ENCODE peak calls at places on chromosomes 1 and 21, in four cellular contexts. J is DND-41, E is astrocyte of the cerebellum, C is foreskin fibroblast. T is an unnamed sample.

GRCh38 chr1:11802616-11802972 is 3.2 kb downstream of the MTHFR start:
- DNase-seq in J (no peak), E (no peak), C (peak), T (peak)

GRCh38 chr1:67544921-67545320 is 114.7 kb upstream of the SERBP1 start:
- DNase-seq in J (no peak), E (no peak), C (peak), T (no peak)

GRCh38 chr1:4729108-4729506 is 74.7 kb downstream of the AJAP1 start:
- DNase-seq in J (no peak), E (no peak), C (no peak), T (no peak)

GRCh38 chr1:41662061-41662655 is 177.7 kb upstream of the EDN2 start:
- DNase-seq in J (peak), E (no peak), C (peak), T (peak)

GRCh38 chr1:54114001-54114400 is 38.8 kb downstream of the CDCP2 start:
- DNase-seq in J (no peak), E (no peak), C (no peak), T (no peak)

GRCh38 chr1:151286619-151287340 is 4.7 kb downstream of the ZNF687 start:
- DNase-seq in J (no peak), E (no peak), C (no peak), T (no peak)

GRCh38 chr1:92301021-92301420 is 2.2 kb downstream of the RPAP2 start:
- DNase-seq in J (no peak), E (no peak), C (no peak), T (no peak)

GRCh38 chr1:89881415-89882058 is 60.7 kb downstream of the LRRC8D start:
- DNase-seq in J (no peak), E (no peak), C (no peak), T (no peak)

GRCh38 chr1:41754540-41754939 is 164.2 kb downstream of the HIVEP3 start:
- DNase-seq in J (peak), E (no peak), C (no peak), T (no peak)

GRCh38 chr1:211259596-211260126 is 495 bp downstream of the RCOR3 start:
- DNase-seq in J (peak), E (peak), C (peak), T (peak)

GRCh38 chr1:22141493-22141892 is 1.4 kb downstream of the WNT4 start:
- DNase-seq in J (no peak), E (no peak), C (peak), T (peak)

GRCh38 chr21:44443891-44444285 is 11.4 kb upstream of the LRRC3 start:
- DNase-seq in J (no peak), E (no peak), C (no peak), T (no peak)

GRCh38 chr1:41582004-41582325 is 97.5 kb upstream of the EDN2 start:
- DNase-seq in J (no peak), E (no peak), C (no peak), T (no peak)

GRCh38 chr1:109259674-109260557 is 10.6 kb downstream of the CELSR2 start:
- DNase-seq in J (no peak), E (no peak), C (no peak), T (no peak)

GRCh38 chr21:28601708-28602107 is 391.0 kb downstream of the LTN1 start:
- DNase-seq in J (no peak), E (no peak), C (peak), T (no peak)

GRCh38 chr1:217363319-217363718 is 267.6 kb downstream of the GPATCH2 start:
- DNase-seq in J (no peak), E (no peak), C (peak), T (no peak)

GRCh38 chr1:1170215-1170890 is 3.3 kb upstream of the TTLL10 start:
- DNase-seq in J (peak), E (no peak), C (no peak), T (peak)

GRCh38 chr1:32394890-32395415 is 712 bp upstream of the BSDC1 start:
- DNase-seq in J (no peak), E (no peak), C (no peak), T (peak)

GRCh38 chr1:32394141-32394889 is at the start of gene BSDC1:
- DNase-seq in J (peak), E (peak), C (peak), T (peak)

GRCh38 chr1:32393832-32394140 is 455 bp downstream of the BSDC1 start:
- DNase-seq in J (no peak), E (no peak), C (no peak), T (peak)

GRCh38 chr1:32392358-32392757 is 1.9 kb downstream of the BSDC1 start:
- DNase-seq in J (no peak), E (no peak), C (no peak), T (peak)

DNA sequence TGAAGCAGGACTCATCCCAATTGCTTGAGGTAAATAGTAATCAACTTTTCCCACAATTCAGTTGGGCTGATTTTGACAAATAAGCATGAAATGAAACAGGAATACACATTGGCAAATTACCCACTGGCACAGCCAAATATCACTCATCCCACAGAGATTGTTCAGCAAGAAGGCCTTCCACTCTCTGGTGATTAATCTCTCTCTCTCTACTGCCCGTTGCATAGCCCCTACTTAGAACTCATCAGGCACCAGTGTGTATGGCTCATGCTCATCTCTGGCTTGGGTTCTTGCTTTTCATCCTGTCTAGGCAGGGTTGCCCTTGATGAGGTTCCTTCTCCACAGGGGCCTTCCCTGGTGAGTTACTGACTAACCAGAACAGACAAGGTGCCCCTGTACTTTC is 1.1 kb downstream of the BSDC1 start:
- DNase-seq in J (no peak), E (no peak), C (peak), T (no peak)
- H3K4me3 ChIP-seq in J (peak), E (peak), C (peak), T (peak)

DNA sequence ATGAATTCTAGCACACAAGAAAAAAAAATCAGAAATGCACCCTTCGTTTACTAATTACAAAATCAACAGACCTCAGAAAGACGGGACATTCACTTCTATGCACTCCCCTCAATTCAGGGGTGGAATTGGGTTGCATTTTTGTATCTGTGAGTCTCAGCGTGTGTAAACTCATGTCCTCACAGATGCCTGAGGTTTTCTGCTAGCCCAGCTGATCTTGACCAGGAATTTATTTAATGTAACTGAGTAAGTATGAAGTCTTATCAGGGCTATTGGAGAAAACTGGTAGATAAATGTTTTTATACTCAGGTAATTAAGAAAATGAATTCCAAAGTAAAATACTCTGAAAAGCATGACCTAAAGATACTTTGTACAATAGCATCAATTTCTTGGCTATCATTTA is 167.7 kb downstream of the RUNX1 start:
- DNase-seq in J (no peak), E (no peak), C (peak), T (peak)
- H3K4me3 ChIP-seq in J (peak), E (peak), C (peak), T (peak)

GRCh38 chr1:184254849-184255248 is 132.0 kb upstream of the C1orf21 start:
- DNase-seq in J (no peak), E (no peak), C (no peak), T (no peak)
- H3K4me3 ChIP-seq in J (no peak), E (no peak), C (no peak), T (no peak)

GRCh38 chr1:37998913-37999433 is 6.3 kb downstream of the FHL3 start:
- DNase-seq in J (no peak), E (no peak), C (no peak), T (no peak)
- H3K4me3 ChIP-seq in J (no peak), E (no peak), C (no peak), T (no peak)

DNA sequence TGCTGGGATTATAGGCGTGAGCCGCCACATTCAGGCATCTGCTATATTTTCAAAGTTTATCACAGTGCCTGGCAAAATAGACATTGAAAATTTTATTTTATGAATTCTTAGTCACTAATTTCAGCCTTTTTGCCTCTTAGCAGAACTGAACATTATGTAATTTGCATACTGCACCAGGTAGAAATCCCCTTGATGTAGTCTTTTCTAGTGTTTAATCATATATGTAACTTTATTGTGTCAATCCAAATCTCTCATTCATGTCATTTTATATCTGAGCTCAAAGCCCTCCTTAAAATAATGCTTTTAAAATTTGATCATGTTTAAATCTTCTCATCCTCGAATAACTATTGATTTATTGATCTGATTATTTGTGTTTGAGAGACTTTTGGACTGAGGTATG is 19.2 kb downstream of the WDTC1 start:
- DNase-seq in J (no peak), E (no peak), C (no peak), T (no peak)
- H3K4me3 ChIP-seq in J (no peak), E (no peak), C (no peak), T (no peak)

GRCh38 chr1:181086926-181087325 is 1.6 kb upstream of the IER5 start:
- DNase-seq in J (no peak), E (no peak), C (peak), T (peak)

GRCh38 chr1:181087400-181087901 is 1.0 kb upstream of the IER5 start:
- DNase-seq in J (no peak), E (no peak), C (peak), T (no peak)

GRCh38 chr1:181089017-181089776 is 697 bp downstream of the IER5 start:
- DNase-seq in J (peak), E (no peak), C (peak), T (no peak)

GRCh38 chr1:181089777-181090505 is 1.4 kb downstream of the IER5 start:
- DNase-seq in J (peak), E (no peak), C (peak), T (peak)

GRCh38 chr1:181088079-181089016 is at the start of gene IER5:
- DNase-seq in J (peak), E (peak), C (peak), T (peak)
- H3K4me3 ChIP-seq in J (peak), E (peak), C (peak), T (peak)

GRCh38 chr1:9245661-9246060 is 11.1 kb downstream of the H6PD start:
- DNase-seq in J (peak), E (no peak), C (no peak), T (no peak)
- H3K4me3 ChIP-seq in J (peak), E (no peak), C (no peak), T (no peak)

DNA sequence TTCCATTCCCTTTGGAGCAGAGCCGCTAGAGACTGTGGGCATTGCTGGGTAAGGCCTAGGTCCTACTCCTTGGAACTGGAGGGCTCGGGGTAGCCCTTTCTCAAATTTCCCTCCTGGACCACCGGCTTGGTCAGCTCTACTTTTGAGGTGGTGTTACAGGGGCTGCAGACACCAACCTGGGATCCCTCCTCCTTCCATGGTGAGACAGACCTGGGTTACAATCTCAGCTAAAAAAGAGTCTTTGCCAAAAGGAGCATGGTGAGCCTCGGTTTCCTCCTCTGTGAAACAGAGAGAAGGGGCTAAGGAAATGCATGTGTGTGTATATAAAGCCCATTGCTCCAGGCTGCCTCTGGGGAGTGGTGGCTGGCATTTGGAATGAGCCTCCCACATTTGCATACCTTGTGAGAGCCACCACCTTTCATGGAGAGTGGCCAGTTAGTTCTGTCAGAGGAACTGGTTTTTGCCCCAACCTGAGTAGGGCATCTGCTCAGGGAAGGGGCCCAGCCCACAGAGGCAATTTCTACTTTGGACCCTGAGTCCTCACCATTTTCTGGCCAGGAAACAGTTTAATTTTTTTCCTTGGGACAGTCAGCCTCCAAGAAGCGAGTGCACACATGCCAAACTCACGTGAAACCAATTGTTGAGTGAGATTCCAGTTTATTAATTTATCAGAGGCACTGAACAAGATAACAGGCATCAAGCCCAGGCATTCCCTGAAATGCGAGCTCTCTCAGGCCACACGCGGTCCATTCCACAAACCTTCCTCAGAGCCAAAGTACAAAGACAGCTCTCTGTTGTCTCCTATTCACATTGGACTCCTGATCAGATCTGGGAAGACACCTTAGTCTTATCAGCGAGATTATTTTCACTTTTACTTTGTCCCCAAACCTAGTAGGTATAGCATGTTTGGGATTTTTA is 897 bp upstream of the SLC6A9 start:
- DNase-seq in J (no peak), E (no peak), C (peak), T (no peak)
- H3K4me3 ChIP-seq in J (peak), E (peak), C (peak), T (peak)